ENCODE peak calls at places on chromosomes 12 and 14, in nine cellular contexts. J is WTC11; H is tibial nerve; F is HL-60; X is fibroblast of pulmonary artery; W is left lung; L is psoas muscle; Q is CD4-positive, alpha-beta T cell; T is foreskin fibroblast. D is an unnamed sample.
A peak's percentile ranks its signal among the peaks of the same experiment; 100 is the strongest.

GRCh38 chr14:103847954-103848719 is 762 bp upstream of the PPP1R13B start:
- DNase-seq in J (peak; percentile 54), T (no peak), F (no peak), L (peak; percentile 50), X (no peak), W (peak; percentile 83), Q (no peak), H (no peak), D (no peak)

GRCh38 chr14:54568821-54569591 is 2.1 kb downstream of the SAMD4A start:
- DNase-seq in T (no peak), F (no peak), J (no peak), X (no peak), H (no peak), Q (no peak), W (no peak), L (no peak), D (peak; percentile 32)

GRCh38 chr14:80216818-80217217 is 5.5 kb upstream of the DIO2 start:
- DNase-seq in J (no peak), L (no peak), W (no peak), T (no peak), H (no peak), X (no peak), F (no peak), Q (no peak), D (peak; percentile 6)

GRCh38 chr12:90854136-90854689 is 100.8 kb downstream of the CCER1 start:
- DNase-seq in Q (no peak), H (peak; percentile 33), F (no peak), L (no peak), J (no peak), W (no peak), T (peak; percentile 32), X (peak; percentile 78), D (peak; percentile 79)

GRCh38 chr14:55097894-55098560 is 31.0 kb upstream of the LGALS3 start:
- DNase-seq in J (no peak), X (no peak), Q (no peak), T (no peak), H (peak; percentile 72), F (no peak), L (no peak), W (no peak), D (no peak)

GRCh38 chr12:27966870-27967269 is 5.7 kb downstream of the PTHLH start:
- DNase-seq in L (no peak), H (no peak), Q (no peak), J (no peak), F (no peak), W (no peak), T (peak; percentile 88), X (peak; percentile 95), D (peak; percentile 98)

GRCh38 chr12:130179621-130180020 is 17.4 kb downstream of the FZD10 start:
- DNase-seq in X (no peak), L (no peak), T (no peak), H (no peak), F (no peak), J (no peak), W (no peak), Q (no peak), D (no peak)

GRCh38 chr12:113262710-113263109 is 41.4 kb downstream of the TPCN1 start:
- DNase-seq in T (no peak), X (peak; percentile 65), F (no peak), J (no peak), Q (no peak), L (no peak), H (no peak), W (no peak), D (no peak)

GRCh38 chr12:75444444-75445136 is 36.0 kb upstream of the GLIPR1 start:
- DNase-seq in X (peak; percentile 62), Q (no peak), H (no peak), L (no peak), T (peak; percentile 76), J (no peak), W (no peak), F (no peak), D (peak; percentile 65)

GRCh38 chr14:77123381-77124344 is 17.9 kb downstream of the ZDHHC22 start:
- DNase-seq in Q (no peak), L (no peak), F (no peak), T (no peak), W (peak; percentile 79), J (no peak), H (no peak), X (peak; percentile 10), D (no peak)

GRCh38 chr12:114701553-114701952 is 17.6 kb upstream of the TBX3 start:
- DNase-seq in H (no peak), F (no peak), W (no peak), X (no peak), T (no peak), Q (no peak), L (no peak), J (no peak), D (no peak)

GRCh38 chr12:64608901-64609542 is 1.3 kb upstream of the RASSF3 start:
- DNase-seq in F (peak; percentile 79), X (peak; percentile 58), L (no peak), T (peak; percentile 30), W (no peak), J (no peak), H (no peak), Q (peak; percentile 27), D (peak; percentile 36)

GRCh38 chr12:91191516-91192111 is 9.0 kb upstream of the DCN start:
- DNase-seq in L (no peak), H (no peak), T (no peak), F (no peak), Q (no peak), W (no peak), X (no peak), J (no peak), D (peak; percentile 49)

GRCh38 chr12:12094481-12094880 is 23.7 kb downstream of the BCL2L14 start:
- DNase-seq in T (no peak), X (no peak), H (no peak), W (no peak), Q (no peak), L (no peak), J (no peak), F (no peak), D (no peak)

GRCh38 chr14:82689948-82690347 is 1156.3 kb upstream of the SEL1L start:
- DNase-seq in H (no peak), F (no peak), T (no peak), L (no peak), Q (no peak), X (no peak), W (no peak), J (no peak), D (no peak)

GRCh38 chr14:64645220-64645891 is 58.9 kb upstream of the PLEKHG3 start:
- DNase-seq in Q (no peak), J (peak; percentile 44), W (no peak), T (peak; percentile 89), H (peak; percentile 53), X (peak; percentile 92), F (no peak), L (no peak), D (peak; percentile 91)

GRCh38 chr12:54082402-54082892 is 28.8 kb downstream of the HOXC4 start:
- DNase-seq in F (no peak), X (no peak), Q (peak; percentile 39), J (peak; percentile 53), T (no peak), L (no peak), W (no peak), H (no peak), D (no peak)

DNA sequence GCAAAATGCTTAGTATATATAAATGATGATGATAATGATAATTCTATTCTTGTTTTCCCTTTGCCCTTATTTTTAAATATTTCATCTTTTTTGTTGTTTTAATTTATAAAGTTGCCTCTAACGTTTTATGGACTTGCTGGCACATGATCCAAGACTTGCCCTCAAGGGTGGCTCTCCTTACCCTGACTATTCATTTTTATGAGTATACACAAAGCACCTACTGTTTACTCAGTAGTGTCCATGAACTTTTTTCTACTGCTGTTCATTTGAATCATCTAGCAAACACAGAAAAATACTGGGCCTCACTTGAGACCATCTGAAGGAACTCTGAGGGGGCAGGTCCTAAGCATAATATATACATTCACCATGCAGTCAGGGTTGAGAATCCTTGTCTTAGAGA is 276.2 kb downstream of the AACS start:
- DNase-seq in L (no peak), J (no peak), T (no peak), F (no peak), X (no peak), Q (no peak), W (no peak), H (no peak), D (no peak)
- TF ChIP-seq CTCF in L (no peak), J (no peak), T (no peak), F (no peak), X (no peak), Q (no peak), W (no peak), H (no peak), D (no peak)

DNA sequence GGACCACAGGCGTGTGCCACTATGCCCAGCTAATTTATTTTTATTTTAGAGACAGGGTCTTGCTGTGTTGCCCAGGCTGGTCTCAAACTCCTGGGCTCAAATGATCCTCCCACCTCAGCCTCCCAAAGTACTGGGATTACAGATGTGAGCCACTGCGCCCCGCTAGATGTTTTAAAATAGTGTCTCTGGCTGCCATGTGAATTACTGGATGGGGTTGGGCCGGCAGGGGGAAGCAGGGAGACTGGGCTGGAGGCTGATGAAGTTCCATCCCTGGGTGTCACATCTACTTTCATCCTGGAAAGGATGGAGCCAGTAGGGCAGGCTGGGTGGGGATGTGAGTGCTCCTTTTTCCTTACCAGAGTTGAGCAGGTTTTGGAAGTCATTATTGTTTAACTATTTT is 46.1 kb downstream of the DNAH10 start:
- DNase-seq in L (no peak), F (no peak), X (peak; percentile 15), T (peak; percentile 17), H (no peak), Q (no peak), J (peak; percentile 40), W (no peak), D (no peak)
- TF ChIP-seq CTCF in L (no peak), F (no peak), X (peak; percentile 30), T (peak; percentile 46), H (no peak), Q (no peak), J (no peak), W (no peak), D (peak; percentile 35)

GRCh38 chr12:118271199-118271598 is 101.5 kb downstream of the TAOK3 start:
- DNase-seq in L (no peak), J (no peak), F (no peak), Q (no peak), W (no peak), T (no peak), H (no peak), X (no peak), D (no peak)
- TF ChIP-seq CTCF in L (no peak), J (no peak), F (no peak), Q (no peak), W (no peak), T (no peak), H (no peak), X (no peak), D (no peak)

DNA sequence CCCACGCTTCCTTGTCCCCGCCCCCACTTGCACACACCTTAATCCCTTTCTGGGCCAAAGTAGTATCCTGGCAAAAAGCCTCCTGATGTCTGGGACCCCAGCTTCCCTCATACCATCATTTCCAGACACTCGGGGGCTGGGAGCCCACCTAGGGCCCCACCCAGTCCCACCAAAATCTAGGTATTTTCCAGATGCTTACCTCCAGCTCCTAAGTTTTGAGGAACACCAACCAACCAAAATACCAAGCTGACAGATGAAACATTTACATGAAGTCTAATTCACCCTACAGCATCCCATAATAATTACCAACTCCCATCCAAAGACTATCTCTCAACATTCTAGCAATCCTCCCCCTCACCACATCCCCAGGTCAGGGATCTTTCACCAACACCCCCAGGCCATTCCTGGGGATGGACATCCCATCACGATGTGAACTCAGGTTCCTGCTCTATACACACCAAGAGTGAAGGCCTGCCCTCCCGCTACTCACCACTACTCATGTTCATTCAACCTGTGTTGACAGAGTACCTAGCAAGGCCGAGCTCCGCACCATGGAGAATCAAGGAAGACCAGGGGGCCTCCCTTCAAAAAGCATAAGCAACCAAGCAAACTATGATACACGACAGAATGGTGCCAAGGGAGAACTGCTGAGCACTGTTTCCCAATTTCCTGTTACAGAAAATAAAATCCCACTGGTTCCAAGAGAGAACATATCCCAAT is 1.6 kb upstream of the CHD4 start:
- DNase-seq in F (no peak), T (no peak), X (peak; percentile 56), W (no peak), L (peak; percentile 41), H (no peak), Q (no peak), J (no peak), D (peak; percentile 37)
- TF ChIP-seq CTCF in F (no peak), T (no peak), X (no peak), W (no peak), L (no peak), H (no peak), Q (no peak), J (no peak), D (no peak)

D was measured in fibroblast of the aortic adventitia.